ENCODE peak calls at places on chromosomes 6 and 20, in nine cellular contexts. Y, Q, O, I, G, S, N, X and J are unnamed samples.
A peak's percentile ranks its signal among the peaks of the same experiment; 100 is the strongest.

GRCh38 chr6:17233531-17233930 is 47.6 kb upstream of the RBM24 start:
- DNase-seq in Y (no peak), Q (no peak), O (no peak), I (no peak), G (no peak), S (no peak), N (no peak), X (peak; percentile 20), J (peak; percentile 30)

GRCh38 chr6:136464874-136465273 is 85.3 kb downstream of the MAP7 start:
- DNase-seq in Y (no peak), Q (no peak), O (no peak), I (no peak), G (no peak), S (no peak), N (no peak), X (no peak), J (no peak)

GRCh38 chr6:139654309-139654708 is 279.9 kb upstream of the CITED2 start:
- DNase-seq in Y (no peak), Q (no peak), O (no peak), I (no peak), G (no peak), S (no peak), N (no peak), X (no peak), J (no peak)

GRCh38 chr6:3147914-3148757 is 9.2 kb downstream of the TUBB2A start:
- DNase-seq in Y (no peak), Q (no peak), O (no peak), I (no peak), G (no peak), S (no peak), N (no peak), X (no peak), J (no peak)

GRCh38 chr20:58552366-58552934 is 37.3 kb upstream of the APCDD1L start:
- DNase-seq in Y (no peak), Q (no peak), O (no peak), I (no peak), G (no peak), S (no peak), N (no peak), X (no peak), J (no peak)

GRCh38 chr20:3818155-3819151 is 1.9 kb upstream of the AP5S1 start:
- DNase-seq in Y (peak; percentile 55), Q (no peak), O (no peak), I (peak; percentile 88), G (no peak), S (peak; percentile 74), N (peak; percentile 58), X (peak; percentile 79), J (peak; percentile 80)

GRCh38 chr6:135358907-135359459 is 138.6 kb downstream of the AHI1 start:
- DNase-seq in Y (no peak), Q (no peak), O (no peak), I (no peak), G (no peak), S (no peak), N (no peak), X (peak; percentile 58), J (no peak)

GRCh38 chr6:9606435-9607134 is 808.3 kb downstream of the TFAP2A start:
- DNase-seq in Y (no peak), Q (no peak), O (no peak), I (no peak), G (no peak), S (no peak), N (no peak), X (no peak), J (no peak)

GRCh38 chr6:55034752-55035151 is 139.6 kb upstream of the HCRTR2 start:
- DNase-seq in Y (peak; percentile 37), Q (no peak), O (no peak), I (no peak), G (no peak), S (no peak), N (no peak), X (no peak), J (no peak)

GRCh38 chr6:106146852-106147351 is 60.8 kb downstream of the PRDM1 start:
- DNase-seq in Y (no peak), Q (no peak), O (no peak), I (no peak), G (no peak), S (no peak), N (no peak), X (peak; percentile 34), J (no peak)

GRCh38 chr6:106192824-106193223 is 106.7 kb downstream of the PRDM1 start:
- DNase-seq in Y (no peak), Q (no peak), O (no peak), I (no peak), G (no peak), S (no peak), N (no peak), X (peak; percentile 35), J (peak; percentile 7)

GRCh38 chr20:62722627-62723026 is 14.0 kb downstream of the NTSR1 start:
- DNase-seq in Y (no peak), Q (no peak), O (no peak), I (no peak), G (no peak), S (no peak), N (no peak), X (no peak), J (no peak)

GRCh38 chr6:2791124-2792050 is 26.2 kb downstream of the WRNIP1 start:
- DNase-seq in Y (peak; percentile 67), Q (no peak), O (no peak), I (peak; percentile 85), G (peak; percentile 50), S (peak; percentile 67), N (peak; percentile 51), X (peak; percentile 82), J (peak; percentile 73)

GRCh38 chr6:65113581-65113980 is 593.4 kb downstream of the EYS start:
- DNase-seq in Y (no peak), Q (no peak), O (no peak), I (no peak), G (no peak), S (no peak), N (no peak), X (peak; percentile 4), J (peak; percentile 23)

GRCh38 chr6:110560239-110561015 is 84.0 kb upstream of the SLC22A16 start:
- DNase-seq in Y (peak; percentile 20), Q (no peak), O (no peak), I (no peak), G (no peak), S (no peak), N (no peak), X (no peak), J (no peak)

GRCh38 chr6:144578385-144579350 is 293.5 kb downstream of the UTRN start:
- DNase-seq in Y (no peak), Q (no peak), O (no peak), I (no peak), G (no peak), S (no peak), N (no peak), X (no peak), J (no peak)

GRCh38 chr6:97958143-97958542 is 675.1 kb upstream of the MMS22L start:
- DNase-seq in Y (no peak), Q (no peak), O (no peak), I (no peak), G (peak; percentile 2), S (no peak), N (peak; percentile 5), X (peak; percentile 7), J (peak; percentile 60)

GRCh38 chr6:42507195-42507594 is 55.5 kb upstream of the TRERF1 start:
- DNase-seq in Y (no peak), Q (no peak), O (no peak), I (no peak), G (no peak), S (no peak), N (no peak), X (no peak), J (no peak)

GRCh38 chr6:14243617-14244016 is 126.0 kb downstream of the CD83 start:
- DNase-seq in Y (no peak), Q (no peak), O (no peak), I (no peak), G (no peak), S (no peak), N (no peak), X (no peak), J (no peak)

GRCh38 chr6:84687487-84687886 is 76.9 kb downstream of the TBX18 start:
- DNase-seq in Y (no peak), Q (no peak), O (no peak), I (no peak), G (no peak), S (no peak), N (no peak), X (peak; percentile 26), J (no peak)

GRCh38 chr20:34578040-34578439 is 19.5 kb downstream of the MAP1LC3A start:
- DNase-seq in Y (peak; percentile 26), Q (no peak), O (no peak), I (no peak), G (no peak), S (no peak), N (no peak), X (no peak), J (no peak)

GRCh38 chr6:86079938-86080337 is 437.3 kb upstream of the SYNCRIP start:
- DNase-seq in Y (no peak), Q (no peak), O (no peak), I (no peak), G (no peak), S (no peak), N (no peak), X (no peak), J (no peak)

GRCh38 chr20:56411759-56412472 is at the start of gene CASS4:
- DNase-seq in Y (peak; percentile 87), Q (no peak), O (no peak), I (no peak), G (no peak), S (no peak), N (no peak), X (peak; percentile 81), J (no peak)

GRCh38 chr6:63904844-63905243 is 269.2 kb downstream of the PHF3 start:
- DNase-seq in Y (no peak), Q (no peak), O (no peak), I (no peak), G (no peak), S (no peak), N (no peak), X (peak; percentile 85), J (peak; percentile 90)